ENCODE peak calls at places on chromosomes 7 and 10, in four cellular contexts. One of them, this sample, is unnamed.

GRCh38 chr7:42744746-42745145 is 167.1 kb downstream of the C7orf25 start:
- DNase-seq in GM12891: no peak
- DNase-seq in H1: no peak
- DNase-seq in HepG2: no peak
- DNase-seq in this sample: no peak

GRCh38 chr7:116162992-116163391 is 47.3 kb upstream of the TES start:
- DNase-seq in GM12891: no peak
- DNase-seq in H1: no peak
- DNase-seq in HepG2: peak
- DNase-seq in this sample: no peak

GRCh38 chr7:37643876-37644275 is 39.7 kb upstream of the GPR141 start:
- DNase-seq in GM12891: no peak
- DNase-seq in H1: peak
- DNase-seq in HepG2: no peak
- DNase-seq in this sample: no peak

GRCh38 chr7:139623518-139623917 is 100.0 kb downstream of the CLEC2L start:
- DNase-seq in GM12891: no peak
- DNase-seq in H1: no peak
- DNase-seq in HepG2: no peak
- DNase-seq in this sample: no peak

GRCh38 chr10:121886997-121887622 is 40.7 kb downstream of the ATE1 start:
- DNase-seq in GM12891: peak
- DNase-seq in H1: peak
- DNase-seq in HepG2: peak
- DNase-seq in this sample: peak

GRCh38 chr7:8018961-8019360 is 50.4 kb downstream of the GLCCI1 start:
- DNase-seq in GM12891: no peak
- DNase-seq in H1: no peak
- DNase-seq in HepG2: no peak
- DNase-seq in this sample: no peak

GRCh38 chr7:85630904-85631582 is 444.2 kb upstream of the SEMA3D start:
- DNase-seq in GM12891: no peak
- DNase-seq in H1: no peak
- DNase-seq in HepG2: peak
- DNase-seq in this sample: no peak

GRCh38 chr7:123594813-123595241 is 6.8 kb upstream of the ASB15 start:
- DNase-seq in GM12891: no peak
- DNase-seq in H1: peak
- DNase-seq in HepG2: peak
- DNase-seq in this sample: no peak

GRCh38 chr7:39686261-39686924 is 63.0 kb downstream of the RALA start:
- DNase-seq in GM12891: no peak
- DNase-seq in H1: no peak
- DNase-seq in HepG2: no peak
- DNase-seq in this sample: no peak

GRCh38 chr7:48237354-48237753 is 66.1 kb downstream of the ABCA13 start:
- DNase-seq in GM12891: no peak
- DNase-seq in H1: no peak
- DNase-seq in HepG2: no peak
- DNase-seq in this sample: no peak

GRCh38 chr7:135160098-135160857 is 10.2 kb downstream of the CYREN start:
- DNase-seq in GM12891: no peak
- DNase-seq in H1: no peak
- DNase-seq in HepG2: no peak
- DNase-seq in this sample: no peak

GRCh38 chr10:117518246-117518645 is 24.3 kb upstream of the EMX2 start:
- DNase-seq in GM12891: no peak
- DNase-seq in H1: peak
- DNase-seq in HepG2: no peak
- DNase-seq in this sample: no peak

GRCh38 chr10:5293691-5294550 is 70.8 kb upstream of the UCN3 start:
- DNase-seq in GM12891: peak
- DNase-seq in H1: peak
- DNase-seq in HepG2: peak
- DNase-seq in this sample: peak

GRCh38 chr10:113820507-113820906 is 33.4 kb downstream of the DCLRE1A start:
- DNase-seq in GM12891: no peak
- DNase-seq in H1: peak
- DNase-seq in HepG2: no peak
- DNase-seq in this sample: no peak

GRCh38 chr10:62814901-62815372 is 1.2 kb downstream of the EGR2 start:
- DNase-seq in GM12891: no peak
- DNase-seq in H1: peak
- DNase-seq in HepG2: no peak
- DNase-seq in this sample: no peak

GRCh38 chr7:17412883-17413282 is 114.4 kb downstream of the AHR start:
- DNase-seq in GM12891: no peak
- DNase-seq in H1: no peak
- DNase-seq in HepG2: no peak
- DNase-seq in this sample: no peak

GRCh38 chr10:60967854-60968484 is 24.0 kb upstream of the RHOBTB1 start:
- DNase-seq in GM12891: no peak
- DNase-seq in H1: no peak
- DNase-seq in HepG2: no peak
- DNase-seq in this sample: no peak

GRCh38 chr7:135434047-135434446 is 75.9 kb downstream of the CNOT4 start:
- DNase-seq in GM12891: no peak
- DNase-seq in H1: no peak
- DNase-seq in HepG2: peak
- DNase-seq in this sample: no peak

GRCh38 chr10:46534828-46535524 is 21.5 kb downstream of the GPRIN2 start:
- DNase-seq in GM12891: no peak
- DNase-seq in H1: no peak
- DNase-seq in HepG2: no peak
- DNase-seq in this sample: no peak

GRCh38 chr7:31029674-31030073 is 22.4 kb upstream of the ADCYAP1R1 start:
- DNase-seq in GM12891: no peak
- DNase-seq in H1: no peak
- DNase-seq in HepG2: no peak
- DNase-seq in this sample: no peak

GRCh38 chr7:11261470-11261869 is 287.8 kb downstream of the PHF14 start:
- DNase-seq in GM12891: no peak
- DNase-seq in H1: no peak
- DNase-seq in HepG2: peak
- DNase-seq in this sample: no peak

GRCh38 chr7:111083423-111083822 is 7.5 kb upstream of the LRRN3 start:
- DNase-seq in GM12891: peak
- DNase-seq in H1: no peak
- DNase-seq in HepG2: no peak
- DNase-seq in this sample: peak
- TF ChIP-seq TAF1 in GM12891: no peak
- TF ChIP-seq TAF1 in H1: no peak
- TF ChIP-seq TAF1 in HepG2: no peak
- TF ChIP-seq TAF1 in this sample: no peak

DNA sequence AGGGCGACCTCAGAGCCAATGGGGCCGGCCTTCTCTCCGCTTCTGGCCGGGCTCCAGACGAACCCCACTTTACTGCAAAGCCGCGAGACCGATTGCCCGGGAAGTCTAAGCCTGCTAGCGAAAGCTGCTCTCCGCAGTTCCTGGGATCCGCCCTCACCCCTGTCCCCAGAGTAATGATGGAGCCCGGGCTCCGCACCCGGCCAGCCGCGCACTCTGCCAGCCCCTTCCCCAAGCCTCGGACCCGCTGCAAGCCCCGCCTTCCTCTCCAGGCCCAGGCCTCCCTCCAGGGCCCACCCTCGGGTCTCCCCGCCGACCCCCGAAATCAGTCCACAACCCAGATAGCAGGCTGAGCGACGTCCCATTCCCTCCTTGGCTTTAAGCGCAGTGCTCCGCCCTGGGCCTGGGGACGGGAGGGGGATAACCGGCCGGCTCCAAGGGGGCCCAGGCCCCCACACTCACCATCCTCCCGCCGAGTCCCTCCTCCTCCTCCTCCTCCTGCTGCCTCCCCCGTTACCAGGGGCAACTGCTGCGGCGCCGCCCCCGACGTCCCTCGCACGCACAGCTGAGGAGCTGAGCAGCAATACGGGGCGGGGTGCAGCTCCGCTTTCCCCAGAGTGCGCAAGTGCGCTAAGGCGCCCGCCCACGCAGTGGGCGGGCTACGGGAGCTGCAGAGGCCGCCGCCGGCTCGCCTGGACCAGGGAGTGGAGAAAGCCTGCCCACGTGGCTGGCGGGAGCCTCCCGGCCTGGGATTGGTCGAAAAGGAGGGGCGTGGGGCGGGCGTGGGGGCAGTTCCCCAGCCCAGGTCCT is at the start of gene ARL3:
- DNase-seq in GM12891: peak
- DNase-seq in H1: peak
- DNase-seq in HepG2: peak
- DNase-seq in this sample: peak
- TF ChIP-seq POLR2AphosphoS5 in GM12891: peak
- TF ChIP-seq POLR2AphosphoS5 in H1: peak
- TF ChIP-seq POLR2AphosphoS5 in HepG2: no peak
- TF ChIP-seq POLR2AphosphoS5 in this sample: no peak

GRCh38 chr7:129434846-129435318 is 650 bp downstream of the STRIP2 start:
- DNase-seq in GM12891: no peak
- DNase-seq in H1: no peak
- DNase-seq in HepG2: peak
- DNase-seq in this sample: peak

GRCh38 chr7:129435414-129435829 is 1.2 kb downstream of the STRIP2 start:
- DNase-seq in GM12891: no peak
- DNase-seq in H1: no peak
- DNase-seq in HepG2: no peak
- DNase-seq in this sample: no peak

GRCh38 chr7:129433823-129434171 is 435 bp upstream of the STRIP2 start:
- DNase-seq in GM12891: no peak
- DNase-seq in H1: no peak
- DNase-seq in HepG2: peak
- DNase-seq in this sample: no peak

GRCh38 chr7:129436335-129436923 is 2.2 kb downstream of the STRIP2 start:
- DNase-seq in GM12891: no peak
- DNase-seq in H1: no peak
- DNase-seq in HepG2: no peak
- DNase-seq in this sample: no peak

DNA sequence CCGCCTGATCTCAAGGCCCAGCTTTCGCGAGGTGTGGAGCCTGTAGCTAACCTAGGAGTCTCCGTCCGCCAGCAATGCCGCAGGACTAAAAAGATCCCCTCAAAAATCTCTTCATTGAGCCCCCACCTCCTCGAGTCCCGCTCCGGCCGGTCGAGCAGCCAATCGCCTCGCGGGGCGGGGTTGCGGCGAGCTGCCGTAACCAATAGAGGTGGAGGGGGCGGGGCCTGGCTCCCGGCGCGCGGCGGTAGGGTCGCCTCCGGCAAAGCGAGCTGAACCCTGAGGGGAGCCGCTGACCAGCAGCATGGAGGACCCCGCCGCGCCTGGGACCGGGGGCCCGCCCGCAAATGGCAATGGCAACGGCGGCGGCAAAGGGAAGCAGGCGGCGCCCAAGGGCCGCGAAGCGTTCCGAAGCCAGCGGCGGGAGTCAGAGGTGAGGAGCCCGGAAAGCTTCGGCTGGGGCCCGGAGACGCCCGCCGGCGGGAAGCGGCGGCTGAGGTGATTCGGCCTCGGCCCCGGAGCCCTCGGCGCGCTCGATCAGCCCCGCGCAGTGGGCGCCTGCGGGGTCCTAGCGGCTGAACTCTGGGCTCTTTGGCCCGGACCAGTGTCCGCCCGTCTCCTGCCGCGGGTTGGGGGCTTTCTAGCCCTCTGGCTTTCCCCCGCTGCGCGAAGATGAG is at the start of gene STRIP2:
- DNase-seq in GM12891: peak
- DNase-seq in H1: peak
- DNase-seq in HepG2: peak
- DNase-seq in this sample: peak
- TF ChIP-seq POLR2A in GM12891: no peak
- TF ChIP-seq POLR2A in H1: peak
- TF ChIP-seq POLR2A in HepG2: peak
- TF ChIP-seq POLR2A in this sample: peak

DNA sequence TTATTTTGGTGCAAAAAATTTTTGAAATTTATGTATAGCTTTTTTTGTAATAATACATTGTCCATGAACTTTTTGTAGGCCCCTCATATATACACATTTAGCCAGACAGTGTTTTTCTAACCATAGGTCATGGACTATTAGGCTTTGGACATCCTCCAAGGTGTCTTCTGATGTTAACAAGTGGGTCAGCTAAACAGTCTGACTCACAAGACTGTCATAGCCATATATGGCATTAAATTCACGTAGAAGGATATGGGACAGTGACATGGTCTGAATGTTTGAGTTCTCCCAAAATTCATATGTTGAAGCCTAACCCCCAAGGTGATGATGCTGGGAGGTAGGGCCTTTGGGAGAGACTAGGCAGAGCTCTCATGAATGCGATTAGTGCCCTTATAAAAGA is 14.0 kb upstream of the NUB1 start:
- DNase-seq in GM12891: no peak
- DNase-seq in H1: no peak
- DNase-seq in HepG2: no peak
- DNase-seq in this sample: no peak
- TF ChIP-seq TAF1 in GM12891: no peak
- TF ChIP-seq TAF1 in H1: no peak
- TF ChIP-seq TAF1 in HepG2: no peak
- TF ChIP-seq TAF1 in this sample: no peak

DNA sequence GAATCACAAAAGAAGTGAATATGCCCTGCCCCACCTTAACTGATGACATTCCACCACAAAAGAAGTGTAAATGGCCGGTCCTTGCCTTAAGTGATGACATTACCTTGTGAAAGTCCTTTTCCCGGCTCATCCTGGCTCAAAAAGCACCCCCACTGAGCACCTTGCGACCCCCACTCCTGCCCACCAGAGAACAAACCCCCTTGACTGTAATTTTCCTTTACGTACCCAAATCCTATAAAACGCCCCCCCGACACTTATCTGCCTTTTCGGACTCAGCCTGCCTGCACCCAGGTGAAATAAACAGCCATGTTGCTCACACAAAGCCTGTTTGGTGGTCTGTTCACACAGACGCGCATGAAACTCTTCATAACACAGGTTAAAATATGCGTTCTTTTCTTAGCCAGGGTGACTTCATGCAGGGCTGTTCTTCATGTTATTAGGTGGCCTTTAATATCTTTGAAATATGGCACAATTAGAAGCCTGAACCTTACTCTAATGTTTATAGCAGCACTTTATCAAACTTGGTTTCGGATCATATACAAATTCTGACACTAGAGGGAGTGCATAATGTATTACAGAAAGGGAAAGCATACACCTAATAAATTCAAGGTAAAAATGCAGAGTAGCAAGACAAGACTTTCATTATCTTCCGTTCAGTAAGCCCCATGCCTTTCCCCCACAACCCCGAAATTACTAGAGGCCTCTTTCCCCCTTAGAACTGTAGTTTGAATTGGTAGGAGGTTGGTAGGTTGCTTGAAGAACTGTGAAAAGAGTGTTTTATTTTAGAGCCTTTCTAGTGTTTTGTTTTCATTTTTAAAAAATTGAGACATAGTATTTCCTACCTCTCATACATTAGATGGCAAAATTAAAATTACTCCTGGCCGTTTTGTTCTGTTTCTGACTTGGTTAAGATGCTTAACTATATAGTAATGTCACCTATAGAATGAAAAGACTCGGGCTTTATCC is 117.9 kb downstream of the NPY start:
- DNase-seq in GM12891: no peak
- DNase-seq in H1: no peak
- DNase-seq in HepG2: peak
- DNase-seq in this sample: no peak
- TF ChIP-seq POLR2AphosphoS5 in GM12891: no peak
- TF ChIP-seq POLR2AphosphoS5 in H1: no peak
- TF ChIP-seq POLR2AphosphoS5 in HepG2: no peak
- TF ChIP-seq POLR2AphosphoS5 in this sample: no peak

This sample was measured in GM12892.